ENCODE peak calls at places on chromosome 15, in six cellular contexts. R is endothelial cell of umbilical vein, Y is breast epithelium, M is stomach, E is sigmoid colon, P is K562. A is an unnamed sample.

GRCh38 chr15:45703670-45704328 is 69.0 kb downstream of the SQOR start:
- DNase-seq in R (no peak), Y (no peak), M (no peak), E (no peak), P (no peak), A (no peak)

GRCh38 chr15:28123408-28124023 is 24.4 kb upstream of the OCA2 start:
- DNase-seq in R (peak), Y (peak), M (peak), E (no peak), P (peak), A (peak)

GRCh38 chr15:65902373-65902772 is 33.1 kb downstream of the RAB11A start:
- DNase-seq in R (peak), Y (peak), M (peak), E (peak), P (peak), A (no peak)

GRCh38 chr15:24971772-24972171 is 17.0 kb downstream of the SNRPN start:
- DNase-seq in R (no peak), Y (no peak), M (no peak), E (no peak), P (no peak), A (no peak)

GRCh38 chr15:99476413-99477222 is 89.2 kb upstream of the MEF2A start:
- DNase-seq in R (peak), Y (peak), M (peak), E (peak), P (no peak), A (peak)

GRCh38 chr15:83011271-83012037 is at the start of gene C15orf40:
- DNase-seq in R (peak), Y (peak), M (peak), E (peak), P (peak), A (peak)

GRCh38 chr15:68431792-68432401 is at the start of gene ITGA11:
- DNase-seq in R (peak), Y (peak), M (peak), E (peak), P (no peak), A (peak)

GRCh38 chr15:88476635-88477038 is 9.1 kb downstream of the MRPS11 start:
- DNase-seq in R (peak), Y (no peak), M (peak), E (no peak), P (peak), A (no peak)

GRCh38 chr15:60935130-60935529 is 294.0 kb downstream of the RORA start:
- DNase-seq in R (no peak), Y (no peak), M (no peak), E (peak), P (no peak), A (no peak)

GRCh38 chr15:60004846-60005351 is 788 bp downstream of the FOXB1 start:
- DNase-seq in R (peak), Y (no peak), M (no peak), E (no peak), P (no peak), A (no peak)

GRCh38 chr15:69825941-69826817 is 271.5 kb downstream of the TLE3 start:
- DNase-seq in R (no peak), Y (no peak), M (no peak), E (no peak), P (no peak), A (no peak)

DNA sequence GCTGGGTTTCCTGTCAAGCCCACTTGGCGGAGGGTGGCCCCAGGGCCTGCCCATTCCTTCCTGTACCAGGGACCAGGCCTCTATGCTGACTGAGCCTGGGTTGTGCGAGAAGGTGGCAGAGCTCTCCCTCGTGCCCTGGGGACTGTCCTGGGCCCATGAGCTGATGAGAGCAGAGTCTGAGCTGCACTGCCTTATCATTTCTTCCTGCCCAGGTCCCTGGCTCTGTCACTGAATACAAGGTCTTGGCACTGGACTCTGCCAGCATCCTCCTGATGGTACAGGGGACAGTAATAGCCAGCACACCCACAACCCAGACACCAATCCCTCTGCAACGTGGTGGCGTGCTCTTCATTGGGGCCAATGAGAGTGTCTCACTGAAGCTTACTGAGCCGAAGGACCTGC is 7.5 kb downstream of the MPI start:
- DNase-seq in R (no peak), Y (no peak), M (no peak), E (no peak), P (no peak), A (no peak)
- TF ChIP-seq POLR2AphosphoS5 in R (no peak), Y (no peak), M (no peak), E (no peak), P (no peak), A (no peak)

GRCh38 chr15:41661078-41661528 is 898 bp downstream of the MGA start:
- DNase-seq in R (no peak), Y (no peak), M (no peak), E (no peak), P (peak), A (no peak)

GRCh38 chr15:41660235-41661077 is at the start of gene MGA:
- DNase-seq in R (peak), Y (peak), M (peak), E (peak), P (peak), A (peak)

GRCh38 chr15:41659190-41659589 is 1.0 kb upstream of the MGA start:
- DNase-seq in R (no peak), Y (no peak), M (no peak), E (no peak), P (no peak), A (no peak)

GRCh38 chr15:41659855-41660234 is 360 bp upstream of the MGA start:
- DNase-seq in R (no peak), Y (no peak), M (no peak), E (no peak), P (no peak), A (no peak)

DNA sequence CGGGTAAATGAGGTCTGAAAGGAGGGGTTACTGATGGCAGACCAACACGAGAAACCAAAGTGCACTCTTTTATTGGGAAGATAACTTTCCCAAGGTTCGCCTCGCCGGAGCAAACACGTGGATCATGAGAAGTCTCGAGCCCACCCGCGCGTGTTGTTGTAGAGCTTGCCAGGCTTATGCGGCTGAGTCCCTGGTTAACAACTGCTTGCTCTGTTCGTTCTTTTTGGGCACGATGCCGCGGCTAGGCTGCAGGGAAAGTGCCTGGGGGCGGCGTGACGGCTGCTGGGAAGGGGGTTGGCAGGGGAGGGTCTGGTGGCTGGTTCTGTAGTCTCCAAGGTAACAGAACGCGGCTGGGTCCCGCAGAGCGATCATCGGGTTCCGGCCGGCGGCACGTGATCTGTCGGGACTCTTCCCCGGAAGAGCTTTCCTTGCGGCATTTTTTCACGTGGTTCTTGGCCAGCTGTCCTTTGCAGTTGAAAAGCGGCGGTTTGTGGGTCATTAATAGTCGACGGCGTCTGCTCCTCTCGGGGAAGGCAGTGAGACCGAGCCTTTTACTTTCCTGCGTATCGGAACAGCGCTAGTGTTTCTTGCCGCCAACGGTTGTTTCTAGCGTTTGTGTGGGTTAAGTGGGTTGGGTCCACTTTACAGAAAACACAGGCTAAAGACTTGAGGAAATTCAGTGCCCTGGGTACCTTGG is 1.5 kb downstream of the MGA start:
- DNase-seq in R (peak), Y (peak), M (peak), E (peak), P (peak), A (peak)
- TF ChIP-seq POLR2A in R (no peak), Y (no peak), M (no peak), E (no peak), P (peak), A (peak)

GRCh38 chr15:32641517-32642059 is at the start of gene SCG5:
- DNase-seq in R (peak), Y (no peak), M (no peak), E (no peak), P (peak), A (no peak)
- TF ChIP-seq POLR2AphosphoS5 in R (peak), Y (no peak), M (no peak), E (no peak), P (peak), A (peak)

DNA sequence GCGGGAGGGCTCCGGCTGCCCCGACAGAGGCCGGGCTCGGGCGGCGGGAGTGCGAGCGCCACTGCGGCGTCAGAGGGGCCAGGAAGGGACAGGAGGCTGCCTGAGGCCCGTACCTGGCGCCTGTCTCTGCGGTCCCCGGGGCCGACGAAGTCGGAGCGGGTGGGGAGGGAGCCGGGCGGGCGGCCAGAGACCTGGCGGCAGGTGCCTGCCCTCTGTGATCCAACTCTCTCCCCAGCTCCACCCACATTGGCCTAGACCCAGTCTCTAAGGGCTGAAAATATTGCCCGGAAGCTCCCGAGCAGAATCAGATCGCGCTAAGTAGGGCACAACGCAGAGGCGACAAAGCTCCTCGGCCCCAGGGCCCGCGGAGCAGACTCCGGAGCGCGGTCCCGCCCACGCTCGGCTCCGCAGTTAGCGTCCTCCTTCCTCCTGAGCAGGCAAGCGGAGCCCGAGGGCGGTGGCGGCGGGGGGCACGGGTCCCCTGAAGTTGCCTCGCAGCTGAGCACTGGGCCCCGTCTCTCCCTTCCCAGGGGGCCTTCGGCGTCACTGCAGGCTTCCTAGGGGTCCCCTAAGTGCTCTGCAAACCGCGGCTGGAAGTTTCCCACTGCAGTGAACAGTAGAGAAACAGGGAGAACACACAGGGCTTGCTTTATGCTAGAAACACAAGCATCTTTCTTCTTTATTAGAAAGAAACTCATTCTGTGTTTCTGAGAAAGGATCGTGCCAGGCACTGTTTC is at the start of gene MAN2A2:
- DNase-seq in R (peak), Y (no peak), M (peak), E (no peak), P (peak), A (peak)
- TF ChIP-seq POLR2A in R (no peak), Y (no peak), M (no peak), E (no peak), P (peak), A (peak)

A was measured in GM12891.